ENCODE peak calls at places on chromosome X, in six cellular contexts. One of them, this sample, is unnamed.

GRCh38 chrX:47189906-47190305 is 3.7 kb upstream of the UBA1 start:
- DNase-seq in body of pancreas: no peak
- DNase-seq in amniotic stem cell: no peak
- DNase-seq in sciatic nerve: no peak
- DNase-seq in activated CD4-positive, alpha-beta T cell treated with anti-CD3 and anti-CD28 coated beads, Interleukin-2, amount 10 ng/mL, durations not matched to agents 7 days and 5 days: no peak
- DNase-seq in HEK293T: no peak
- DNase-seq in this sample: no peak

GRCh38 chrX:70439016-70439415 is 5.6 kb upstream of the DLG3 start:
- DNase-seq in activated CD4-positive, alpha-beta T cell treated with anti-CD3 and anti-CD28 coated beads, Interleukin-2, amount 10 ng/mL, durations not matched to agents 7 days and 5 days: no peak
- DNase-seq in amniotic stem cell: no peak
- DNase-seq in sciatic nerve: no peak
- DNase-seq in HEK293T: no peak
- DNase-seq in body of pancreas: no peak
- DNase-seq in this sample: no peak

GRCh38 chrX:122783918-122784317 is 400.2 kb upstream of the GRIA3 start:
- DNase-seq in body of pancreas: no peak
- DNase-seq in HEK293T: no peak
- DNase-seq in sciatic nerve: no peak
- DNase-seq in amniotic stem cell: no peak
- DNase-seq in activated CD4-positive, alpha-beta T cell treated with anti-CD3 and anti-CD28 coated beads, Interleukin-2, amount 10 ng/mL, durations not matched to agents 7 days and 5 days: no peak
- DNase-seq in this sample: no peak

GRCh38 chrX:124347242-124347641 is 879 bp downstream of the SH2D1A start:
- DNase-seq in amniotic stem cell: no peak
- DNase-seq in body of pancreas: no peak
- DNase-seq in sciatic nerve: no peak
- DNase-seq in activated CD4-positive, alpha-beta T cell treated with anti-CD3 and anti-CD28 coated beads, Interleukin-2, amount 10 ng/mL, durations not matched to agents 7 days and 5 days: peak; percentile 23
- DNase-seq in HEK293T: no peak
- DNase-seq in this sample: no peak

GRCh38 chrX:13689519-13690211 is 737 bp downstream of the RAB9A start:
- DNase-seq in body of pancreas: no peak
- DNase-seq in activated CD4-positive, alpha-beta T cell treated with anti-CD3 and anti-CD28 coated beads, Interleukin-2, amount 10 ng/mL, durations not matched to agents 7 days and 5 days: no peak
- DNase-seq in sciatic nerve: no peak
- DNase-seq in HEK293T: peak; percentile 18
- DNase-seq in amniotic stem cell: no peak
- DNase-seq in this sample: no peak

GRCh38 chrX:109886122-109886761 is 116.7 kb upstream of the TMEM164 start:
- DNase-seq in sciatic nerve: no peak
- DNase-seq in activated CD4-positive, alpha-beta T cell treated with anti-CD3 and anti-CD28 coated beads, Interleukin-2, amount 10 ng/mL, durations not matched to agents 7 days and 5 days: peak; percentile 28
- DNase-seq in amniotic stem cell: no peak
- DNase-seq in body of pancreas: peak; percentile 32
- DNase-seq in HEK293T: peak; percentile 78
- DNase-seq in this sample: peak; percentile 38

GRCh38 chrX:23666282-23666681 is 1.0 kb upstream of the PRDX4 start:
- DNase-seq in activated CD4-positive, alpha-beta T cell treated with anti-CD3 and anti-CD28 coated beads, Interleukin-2, amount 10 ng/mL, durations not matched to agents 7 days and 5 days: no peak
- DNase-seq in HEK293T: no peak
- DNase-seq in amniotic stem cell: no peak
- DNase-seq in body of pancreas: no peak
- DNase-seq in sciatic nerve: no peak
- DNase-seq in this sample: no peak

GRCh38 chrX:130071611-130072349 is 38.5 kb downstream of the ELF4 start:
- DNase-seq in body of pancreas: peak; percentile 34
- DNase-seq in HEK293T: no peak
- DNase-seq in amniotic stem cell: no peak
- DNase-seq in activated CD4-positive, alpha-beta T cell treated with anti-CD3 and anti-CD28 coated beads, Interleukin-2, amount 10 ng/mL, durations not matched to agents 7 days and 5 days: no peak
- DNase-seq in sciatic nerve: no peak
- DNase-seq in this sample: no peak

GRCh38 chrX:63408050-63408449 is 56.9 kb upstream of the SPIN4 start:
- DNase-seq in sciatic nerve: no peak
- DNase-seq in body of pancreas: no peak
- DNase-seq in HEK293T: no peak
- DNase-seq in amniotic stem cell: no peak
- DNase-seq in activated CD4-positive, alpha-beta T cell treated with anti-CD3 and anti-CD28 coated beads, Interleukin-2, amount 10 ng/mL, durations not matched to agents 7 days and 5 days: no peak
- DNase-seq in this sample: no peak

GRCh38 chrX:119375561-119375960 is 23.6 kb upstream of the SLC25A43 start:
- DNase-seq in HEK293T: no peak
- DNase-seq in sciatic nerve: no peak
- DNase-seq in activated CD4-positive, alpha-beta T cell treated with anti-CD3 and anti-CD28 coated beads, Interleukin-2, amount 10 ng/mL, durations not matched to agents 7 days and 5 days: no peak
- DNase-seq in body of pancreas: no peak
- DNase-seq in amniotic stem cell: no peak
- DNase-seq in this sample: no peak